ENCODE peak calls at places on chromosomes 3 and 15, in nine cellular contexts. One of them, this sample, is unnamed.

GRCh38 chr3:148971819-148972218 is 19.5 kb upstream of the GYG1 start:
- DNase-seq in head of caudate nucleus: no peak
- DNase-seq in H54: no peak
- DNase-seq in IMR-90: peak
- DNase-seq in PC-3: no peak
- DNase-seq in lower lobe of right lung: no peak
- DNase-seq in endothelial cell: no peak
- DNase-seq in T47D: no peak
- DNase-seq in naive thymus-derived CD4-positive, alpha-beta T cell: no peak
- DNase-seq in this sample: no peak

GRCh38 chr3:76570436-76571057 is 469.4 kb upstream of the ROBO2 start:
- DNase-seq in head of caudate nucleus: no peak
- DNase-seq in endothelial cell: no peak
- DNase-seq in T47D: peak
- DNase-seq in H54: no peak
- DNase-seq in lower lobe of right lung: no peak
- DNase-seq in naive thymus-derived CD4-positive, alpha-beta T cell: no peak
- DNase-seq in PC-3: peak
- DNase-seq in IMR-90: peak
- DNase-seq in this sample: no peak

GRCh38 chr15:62119224-62119925 is 45.7 kb downstream of the C2CD4B start:
- DNase-seq in H54: peak
- DNase-seq in T47D: no peak
- DNase-seq in head of caudate nucleus: no peak
- DNase-seq in lower lobe of right lung: no peak
- DNase-seq in endothelial cell: no peak
- DNase-seq in PC-3: peak
- DNase-seq in naive thymus-derived CD4-positive, alpha-beta T cell: no peak
- DNase-seq in IMR-90: peak
- DNase-seq in this sample: peak

GRCh38 chr15:38129531-38130199 is 123.0 kb upstream of the SPRED1 start:
- DNase-seq in T47D: no peak
- DNase-seq in endothelial cell: no peak
- DNase-seq in naive thymus-derived CD4-positive, alpha-beta T cell: no peak
- DNase-seq in H54: peak
- DNase-seq in head of caudate nucleus: peak
- DNase-seq in PC-3: peak
- DNase-seq in lower lobe of right lung: peak
- DNase-seq in IMR-90: peak
- DNase-seq in this sample: peak

GRCh38 chr3:155843569-155843968 is 10.7 kb downstream of the SLC33A1 start:
- DNase-seq in PC-3: no peak
- DNase-seq in naive thymus-derived CD4-positive, alpha-beta T cell: no peak
- DNase-seq in T47D: no peak
- DNase-seq in lower lobe of right lung: no peak
- DNase-seq in IMR-90: no peak
- DNase-seq in endothelial cell: no peak
- DNase-seq in H54: no peak
- DNase-seq in head of caudate nucleus: no peak
- DNase-seq in this sample: no peak

GRCh38 chr15:76060098-76060989 is 559 bp downstream of the TMEM266 start:
- DNase-seq in T47D: no peak
- DNase-seq in endothelial cell: no peak
- DNase-seq in lower lobe of right lung: no peak
- DNase-seq in PC-3: no peak
- DNase-seq in H54: no peak
- DNase-seq in naive thymus-derived CD4-positive, alpha-beta T cell: no peak
- DNase-seq in head of caudate nucleus: no peak
- DNase-seq in IMR-90: no peak
- DNase-seq in this sample: no peak

GRCh38 chr15:25052191-25052999 is 97.6 kb downstream of the SNRPN start:
- DNase-seq in head of caudate nucleus: no peak
- DNase-seq in H54: no peak
- DNase-seq in naive thymus-derived CD4-positive, alpha-beta T cell: no peak
- DNase-seq in PC-3: no peak
- DNase-seq in endothelial cell: no peak
- DNase-seq in T47D: no peak
- DNase-seq in IMR-90: no peak
- DNase-seq in lower lobe of right lung: no peak
- DNase-seq in this sample: no peak

GRCh38 chr3:41679412-41679811 is 282.5 kb downstream of the ULK4 start:
- DNase-seq in endothelial cell: no peak
- DNase-seq in IMR-90: peak
- DNase-seq in naive thymus-derived CD4-positive, alpha-beta T cell: no peak
- DNase-seq in head of caudate nucleus: no peak
- DNase-seq in PC-3: no peak
- DNase-seq in lower lobe of right lung: no peak
- DNase-seq in T47D: no peak
- DNase-seq in H54: no peak
- DNase-seq in this sample: no peak

GRCh38 chr3:150738688-150739087 is 24.3 kb downstream of the SIAH2 start:
- DNase-seq in T47D: no peak
- DNase-seq in lower lobe of right lung: no peak
- DNase-seq in IMR-90: no peak
- DNase-seq in H54: no peak
- DNase-seq in head of caudate nucleus: no peak
- DNase-seq in PC-3: peak
- DNase-seq in naive thymus-derived CD4-positive, alpha-beta T cell: no peak
- DNase-seq in endothelial cell: no peak
- DNase-seq in this sample: no peak

GRCh38 chr3:194089357-194090177 is 46.4 kb upstream of the HES1 start:
- DNase-seq in PC-3: peak
- DNase-seq in naive thymus-derived CD4-positive, alpha-beta T cell: no peak
- DNase-seq in IMR-90: peak
- DNase-seq in T47D: no peak
- DNase-seq in endothelial cell: no peak
- DNase-seq in H54: peak
- DNase-seq in lower lobe of right lung: peak
- DNase-seq in head of caudate nucleus: peak
- DNase-seq in this sample: peak

GRCh38 chr15:92921215-92922131 is 21.3 kb downstream of the CHD2 start:
- DNase-seq in endothelial cell: no peak
- DNase-seq in head of caudate nucleus: no peak
- DNase-seq in IMR-90: peak
- DNase-seq in lower lobe of right lung: no peak
- DNase-seq in PC-3: peak
- DNase-seq in H54: no peak
- DNase-seq in T47D: no peak
- DNase-seq in naive thymus-derived CD4-positive, alpha-beta T cell: no peak
- DNase-seq in this sample: peak

GRCh38 chr3:50237133-50237651 is 1.2 kb downstream of the GNAI2 start:
- DNase-seq in T47D: no peak
- DNase-seq in naive thymus-derived CD4-positive, alpha-beta T cell: peak
- DNase-seq in H54: no peak
- DNase-seq in IMR-90: no peak
- DNase-seq in endothelial cell: no peak
- DNase-seq in head of caudate nucleus: no peak
- DNase-seq in PC-3: peak
- DNase-seq in lower lobe of right lung: peak
- DNase-seq in this sample: no peak

GRCh38 chr3:192892981-192893827 is 24.5 kb downstream of the MB21D2 start:
- DNase-seq in lower lobe of right lung: peak
- DNase-seq in IMR-90: peak
- DNase-seq in endothelial cell: no peak
- DNase-seq in T47D: no peak
- DNase-seq in head of caudate nucleus: peak
- DNase-seq in naive thymus-derived CD4-positive, alpha-beta T cell: peak
- DNase-seq in H54: peak
- DNase-seq in PC-3: peak
- DNase-seq in this sample: no peak

GRCh38 chr3:39052613-39053012 is 797 bp downstream of the WDR48 start:
- DNase-seq in H54: no peak
- DNase-seq in PC-3: peak
- DNase-seq in IMR-90: no peak
- DNase-seq in head of caudate nucleus: no peak
- DNase-seq in endothelial cell: no peak
- DNase-seq in T47D: no peak
- DNase-seq in naive thymus-derived CD4-positive, alpha-beta T cell: no peak
- DNase-seq in lower lobe of right lung: no peak
- DNase-seq in this sample: no peak

GRCh38 chr3:39127907-39128303 is 20.4 kb downstream of the TTC21A start:
- DNase-seq in lower lobe of right lung: no peak
- DNase-seq in head of caudate nucleus: no peak
- DNase-seq in T47D: no peak
- DNase-seq in naive thymus-derived CD4-positive, alpha-beta T cell: no peak
- DNase-seq in IMR-90: no peak
- DNase-seq in endothelial cell: no peak
- DNase-seq in PC-3: no peak
- DNase-seq in H54: no peak
- DNase-seq in this sample: no peak

GRCh38 chr15:101316529-101316928 is 21.5 kb upstream of the SNRPA1 start:
- DNase-seq in endothelial cell: no peak
- DNase-seq in H54: no peak
- DNase-seq in lower lobe of right lung: no peak
- DNase-seq in PC-3: no peak
- DNase-seq in IMR-90: no peak
- DNase-seq in head of caudate nucleus: no peak
- DNase-seq in naive thymus-derived CD4-positive, alpha-beta T cell: no peak
- DNase-seq in T47D: no peak
- DNase-seq in this sample: no peak

This sample was measured in keratinocyte.